ENCODE peak calls at places on chromosomes 4 and X, in nine cellular contexts. Q is endodermal cell; R is substantia nigra; S is ovary; X is CD4-positive, alpha-beta T cell; G is OCI-LY7; Z is SK-N-SH; T is tibial artery; N is transverse colon. F is an unnamed sample.

GRCh38 chrX:46326161-46326560 is 219.1 kb downstream of the ZNF674 start:
- DNase-seq in Q (no peak), R (no peak), S (no peak), X (no peak), G (no peak), Z (no peak), T (no peak), N (no peak), F (no peak)

GRCh38 chrX:66833426-66833825 is 194.5 kb upstream of the EDA2R start:
- DNase-seq in Q (no peak), R (no peak), S (no peak), X (no peak), G (no peak), Z (no peak), T (no peak), N (no peak), F (no peak)

GRCh38 chrX:21657318-21658151 is 595 bp downstream of the KLHL34 start:
- DNase-seq in Q (no peak), R (no peak), S (no peak), X (no peak), G (no peak), Z (no peak), T (no peak), N (no peak), F (peak)

GRCh38 chr4:74932832-74933561 is at the start of gene PARM1:
- DNase-seq in Q (peak), R (peak), S (peak), X (no peak), G (no peak), Z (peak), T (peak), N (peak), F (peak)

GRCh38 chr4:159344877-159345276 is 242.0 kb downstream of the RAPGEF2 start:
- DNase-seq in Q (no peak), R (no peak), S (no peak), X (no peak), G (no peak), Z (no peak), T (no peak), N (no peak), F (no peak)

GRCh38 chr4:54234497-54235205 is 5.6 kb downstream of the PDGFRA start:
- DNase-seq in Q (no peak), R (no peak), S (no peak), X (no peak), G (no peak), Z (peak), T (peak), N (no peak), F (no peak)

GRCh38 chrX:13689519-13690211 is 737 bp downstream of the RAB9A start:
- DNase-seq in Q (no peak), R (no peak), S (no peak), X (no peak), G (peak), Z (no peak), T (no peak), N (no peak), F (no peak)

GRCh38 chrX:16610121-16610565 is 39.8 kb upstream of the S100G start:
- DNase-seq in Q (no peak), R (no peak), S (no peak), X (no peak), G (no peak), Z (no peak), T (no peak), N (no peak), F (no peak)

GRCh38 chrX:50762578-50762977 is 51.4 kb downstream of the SHROOM4 start:
- DNase-seq in Q (no peak), R (no peak), S (no peak), X (no peak), G (no peak), Z (no peak), T (no peak), N (no peak), F (no peak)

GRCh38 chrX:119427024-119427794 is 28.1 kb downstream of the SLC25A43 start:
- DNase-seq in Q (no peak), R (peak), S (no peak), X (no peak), G (peak), Z (no peak), T (no peak), N (peak), F (no peak)

GRCh38 chr4:107618656-107619055 is 101.4 kb downstream of the PAPSS1 start:
- DNase-seq in Q (no peak), R (no peak), S (no peak), X (no peak), G (no peak), Z (no peak), T (no peak), N (no peak), F (no peak)

GRCh38 chrX:53685711-53686110 is 808 bp downstream of the HUWE1 start:
- DNase-seq in Q (no peak), R (no peak), S (no peak), X (no peak), G (peak), Z (no peak), T (no peak), N (no peak), F (no peak)

GRCh38 chr4:10730019-10730418 is 45.5 kb upstream of the CLNK start:
- DNase-seq in Q (no peak), R (no peak), S (no peak), X (no peak), G (no peak), Z (no peak), T (no peak), N (no peak), F (no peak)

GRCh38 chr4:108492816-108493595 is 127.4 kb upstream of the RPL34 start:
- DNase-seq in Q (peak), R (no peak), S (no peak), X (peak), G (peak), Z (peak), T (no peak), N (peak), F (no peak)

GRCh38 chrX:42096262-42096939 is 173.0 kb upstream of the CASK start:
- DNase-seq in Q (no peak), R (no peak), S (peak), X (no peak), G (no peak), Z (no peak), T (no peak), N (no peak), F (no peak)

GRCh38 chr4:33715996-33716395 is 2528.3 kb downstream of the ARAP2 start:
- DNase-seq in Q (no peak), R (no peak), S (no peak), X (no peak), G (no peak), Z (peak), T (no peak), N (no peak), F (no peak)

GRCh38 chr4:1018147-1019020 is 7.0 kb downstream of the FGFRL1 start:
- DNase-seq in Q (no peak), R (no peak), S (no peak), X (no peak), G (no peak), Z (no peak), T (no peak), N (no peak), F (no peak)

GRCh38 chrX:134525086-134525792 is 65.3 kb downstream of the HPRT1 start:
- DNase-seq in Q (no peak), R (no peak), S (no peak), X (no peak), G (no peak), Z (no peak), T (no peak), N (no peak), F (no peak)

GRCh38 chrX:111254896-111255693 is 15.2 kb downstream of the CAPN6 start:
- DNase-seq in Q (no peak), R (no peak), S (no peak), X (no peak), G (no peak), Z (no peak), T (no peak), N (no peak), F (no peak)

GRCh38 chr4:61411241-61411640 is 211.1 kb downstream of the ADGRL3 start:
- DNase-seq in Q (no peak), R (no peak), S (no peak), X (no peak), G (no peak), Z (no peak), T (no peak), N (no peak), F (no peak)

GRCh38 chr4:91914176-91914804 is 389.5 kb upstream of the GRID2 start:
- DNase-seq in Q (no peak), R (no peak), S (no peak), X (no peak), G (no peak), Z (no peak), T (no peak), N (no peak), F (no peak)

GRCh38 chr4:30770049-30770549 is 49.9 kb downstream of the PCDH7 start:
- DNase-seq in Q (no peak), R (no peak), S (no peak), X (no peak), G (no peak), Z (no peak), T (no peak), N (no peak), F (no peak)

GRCh38 chr4:15250021-15250441 is 177.8 kb upstream of the C1QTNF7 start:
- DNase-seq in Q (no peak), R (no peak), S (no peak), X (no peak), G (no peak), Z (no peak), T (no peak), N (no peak), F (no peak)

GRCh38 chrX:8724176-8724757 is 7.7 kb downstream of the ANOS1 start:
- DNase-seq in Q (peak), R (no peak), S (no peak), X (no peak), G (no peak), Z (peak), T (no peak), N (no peak), F (no peak)

GRCh38 chr4:123896446-123897071 is 500.0 kb downstream of the SPRY1 start:
- DNase-seq in Q (no peak), R (no peak), S (peak), X (no peak), G (no peak), Z (no peak), T (no peak), N (no peak), F (no peak)

GRCh38 chr4:929970-930625 is 2.0 kb downstream of the GAK start:
- DNase-seq in Q (peak), R (no peak), S (peak), X (no peak), G (peak), Z (peak), T (peak), N (no peak), F (no peak)

GRCh38 chr4:110675406-110675805 is 52.5 kb upstream of the PITX2 start:
- DNase-seq in Q (no peak), R (no peak), S (no peak), X (no peak), G (no peak), Z (no peak), T (no peak), N (no peak), F (no peak)

GRCh38 chrX:149476513-149476912 is 28.6 kb downstream of the IDS start:
- DNase-seq in Q (no peak), R (no peak), S (no peak), X (no peak), G (no peak), Z (no peak), T (no peak), N (no peak), F (no peak)

GRCh38 chr4:150010525-150011126 is 67.6 kb upstream of the DCLK2 start:
- DNase-seq in Q (peak), R (no peak), S (peak), X (no peak), G (peak), Z (peak), T (no peak), N (peak), F (no peak)

GRCh38 chr4:73221734-73222133 is 36.9 kb downstream of the ANKRD17 start:
- DNase-seq in Q (no peak), R (no peak), S (no peak), X (no peak), G (no peak), Z (no peak), T (no peak), N (no peak), F (no peak)

GRCh38 chrX:153766098-153766817 is 2.2 kb downstream of the PLXNB3 start:
- DNase-seq in Q (peak), R (no peak), S (peak), X (no peak), G (peak), Z (peak), T (no peak), N (peak), F (peak)

GRCh38 chr4:31984872-31985271 is 1264.7 kb downstream of the PCDH7 start:
- DNase-seq in Q (no peak), R (no peak), S (no peak), X (no peak), G (no peak), Z (no peak), T (no peak), N (no peak), F (no peak)

GRCh38 chr4:142091085-142091513 is 454.7 kb downstream of the IL15 start:
- DNase-seq in Q (no peak), R (no peak), S (peak), X (no peak), G (no peak), Z (no peak), T (peak), N (no peak), F (no peak)

GRCh38 chrX:10133980-10134676 is 22.6 kb upstream of the CLCN4 start:
- DNase-seq in Q (no peak), R (no peak), S (no peak), X (no peak), G (no peak), Z (no peak), T (no peak), N (no peak), F (no peak)

GRCh38 chrX:125101971-125102750 is 217.5 kb upstream of the TEX13C start:
- DNase-seq in Q (no peak), R (no peak), S (no peak), X (no peak), G (no peak), Z (no peak), T (no peak), N (no peak), F (no peak)

GRCh38 chr4:107258359-107258758 is 222.2 kb upstream of the DKK2 start:
- DNase-seq in Q (no peak), R (no peak), S (no peak), X (no peak), G (no peak), Z (no peak), T (no peak), N (no peak), F (no peak)

GRCh38 chr4:113446019-113446418 is 315.5 kb downstream of the CAMK2D start:
- DNase-seq in Q (no peak), R (no peak), S (no peak), X (no peak), G (no peak), Z (no peak), T (no peak), N (no peak), F (no peak)

DNA sequence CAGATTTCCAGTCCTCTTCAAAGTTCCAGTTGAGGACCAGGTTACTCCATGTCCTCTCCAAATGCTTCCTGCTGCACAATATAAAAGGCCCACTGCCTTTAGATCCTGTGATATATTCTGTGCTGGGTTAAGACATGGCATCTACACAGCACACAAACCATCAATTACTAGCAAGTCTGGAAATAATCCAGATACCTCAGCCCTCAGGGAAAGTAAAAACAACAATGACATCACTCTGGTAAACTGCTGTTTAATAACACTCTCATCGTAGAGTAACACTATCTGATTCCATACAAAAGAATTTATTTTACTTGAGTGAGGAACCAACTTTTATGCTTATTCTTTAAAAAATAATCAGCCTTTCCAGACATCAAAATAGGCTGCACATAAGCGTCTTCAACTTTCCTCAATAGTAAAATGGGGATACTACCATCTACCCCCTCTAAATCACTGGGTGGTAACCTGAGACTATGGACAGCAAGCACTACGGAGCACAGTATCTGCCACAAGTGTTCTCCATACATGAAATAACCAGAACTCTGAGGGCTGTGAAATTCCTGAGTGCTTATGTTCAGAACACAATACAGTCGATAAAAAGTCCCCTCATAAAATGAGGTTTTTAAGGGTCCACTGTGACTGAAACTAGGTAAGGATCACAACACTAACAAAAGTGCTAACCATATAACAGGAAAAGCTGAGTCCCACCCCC is 53.4 kb downstream of the ABCG2 start:
- DNase-seq in Q (no peak), R (no peak), S (no peak), X (no peak), G (no peak), Z (peak), T (no peak), N (no peak), F (no peak)
- H3K27ac ChIP-seq in Q (no peak), R (no peak), S (no peak), X (no peak), G (no peak), Z (no peak), T (no peak), N (no peak), F (no peak)

GRCh38 chr4:80069837-80070788 is 2.9 kb downstream of the ANTXR2 start:
- DNase-seq in Q (no peak), R (no peak), S (no peak), X (no peak), G (no peak), Z (no peak), T (no peak), N (no peak), F (no peak)
- H3K27ac ChIP-seq in Q (no peak), R (no peak), S (peak), X (peak), G (no peak), Z (peak), T (peak), N (peak), F (peak)

GRCh38 chrX:72057844-72058243 is 73.9 kb downstream of the RTL5 start:
- DNase-seq in Q (no peak), R (no peak), S (no peak), X (no peak), G (no peak), Z (no peak), T (no peak), N (no peak), F (no peak)
- H3K27ac ChIP-seq in Q (no peak), R (no peak), S (peak), X (no peak), G (no peak), Z (no peak), T (no peak), N (no peak), F (peak)

GRCh38 chr4:67556426-67556825 is 2.1 kb upstream of the STAP1 start:
- DNase-seq in Q (no peak), R (no peak), S (no peak), X (no peak), G (no peak), Z (no peak), T (no peak), N (no peak), F (no peak)
- H3K27ac ChIP-seq in Q (no peak), R (no peak), S (no peak), X (no peak), G (peak), Z (no peak), T (no peak), N (no peak), F (no peak)

DNA sequence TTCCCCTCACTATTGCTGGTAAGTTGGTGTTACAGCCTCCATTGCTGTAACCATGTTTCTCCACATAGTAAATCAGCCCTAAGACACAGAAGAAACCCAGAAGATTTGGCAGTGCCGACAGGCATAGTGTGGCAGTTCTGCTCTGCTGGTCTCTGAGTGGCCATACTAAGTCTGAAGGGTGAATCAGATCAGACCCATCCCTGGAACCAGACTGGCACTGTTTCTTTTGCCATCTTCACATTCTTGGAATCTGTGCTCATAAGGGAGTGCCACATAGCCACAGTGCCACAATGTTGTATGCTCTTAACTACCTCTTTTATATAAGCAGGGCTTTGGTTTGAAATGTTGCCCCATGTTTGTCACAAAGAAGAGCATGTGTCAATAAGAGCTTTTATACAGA is 128.3 kb downstream of the CBR4 start:
- DNase-seq in Q (no peak), R (no peak), S (no peak), X (no peak), G (no peak), Z (no peak), T (no peak), N (no peak), F (no peak)
- H3K27ac ChIP-seq in Q (no peak), R (no peak), S (no peak), X (no peak), G (no peak), Z (no peak), T (peak), N (peak), F (no peak)

GRCh38 chrX:113195949-113196348 is 355.3 kb upstream of the AMOT start:
- DNase-seq in Q (no peak), R (no peak), S (no peak), X (no peak), G (no peak), Z (no peak), T (no peak), N (no peak), F (no peak)
- H3K27ac ChIP-seq in Q (no peak), R (no peak), S (no peak), X (no peak), G (no peak), Z (no peak), T (no peak), N (no peak), F (no peak)

GRCh38 chr4:90209922-90210321 is 82.7 kb downstream of the CCSER1 start:
- DNase-seq in Q (no peak), R (no peak), S (no peak), X (no peak), G (no peak), Z (no peak), T (no peak), N (no peak), F (no peak)
- H3K27ac ChIP-seq in Q (no peak), R (no peak), S (no peak), X (no peak), G (no peak), Z (no peak), T (no peak), N (peak), F (no peak)

GRCh38 chr4:95248713-95249401 is 299.9 kb downstream of the UNC5C start:
- DNase-seq in Q (no peak), R (no peak), S (no peak), X (no peak), G (no peak), Z (no peak), T (no peak), N (no peak), F (no peak)

GRCh38 chr4:95255396-95256107 is 293.2 kb downstream of the UNC5C start:
- DNase-seq in Q (no peak), R (no peak), S (no peak), X (no peak), G (no peak), Z (no peak), T (no peak), N (no peak), F (no peak)

GRCh38 chr4:95249402-95250043 is 299.2 kb downstream of the UNC5C start:
- DNase-seq in Q (no peak), R (no peak), S (no peak), X (no peak), G (no peak), Z (no peak), T (no peak), N (no peak), F (no peak)

GRCh38 chr4:95250544-95251137 is 298.1 kb downstream of the UNC5C start:
- DNase-seq in Q (no peak), R (no peak), S (no peak), X (no peak), G (no peak), Z (no peak), T (no peak), N (no peak), F (no peak)

GRCh38 chr4:95251568-95251967 is 297.2 kb downstream of the UNC5C start:
- DNase-seq in Q (no peak), R (no peak), S (no peak), X (no peak), G (no peak), Z (no peak), T (no peak), N (no peak), F (no peak)
- H3K27ac ChIP-seq in Q (no peak), R (peak), S (no peak), X (no peak), G (no peak), Z (peak), T (no peak), N (no peak), F (no peak)

GRCh38 chr4:56628592-56628991 is 52.5 kb downstream of the HOPX start:
- DNase-seq in Q (no peak), R (no peak), S (no peak), X (no peak), G (no peak), Z (no peak), T (no peak), N (no peak), F (no peak)

GRCh38 chr4:56630876-56631666 is 50.0 kb downstream of the HOPX start:
- DNase-seq in Q (no peak), R (no peak), S (no peak), X (no peak), G (no peak), Z (no peak), T (no peak), N (no peak), F (no peak)

GRCh38 chr4:56637154-56637553 is 43.9 kb downstream of the HOPX start:
- DNase-seq in Q (no peak), R (no peak), S (no peak), X (no peak), G (no peak), Z (no peak), T (no peak), N (no peak), F (no peak)

GRCh38 chr4:56637791-56638190 is 43.3 kb downstream of the HOPX start:
- DNase-seq in Q (no peak), R (no peak), S (no peak), X (no peak), G (no peak), Z (no peak), T (no peak), N (no peak), F (no peak)

GRCh38 chr4:56633486-56633885 is 47.6 kb downstream of the HOPX start:
- DNase-seq in Q (no peak), R (no peak), S (no peak), X (no peak), G (no peak), Z (no peak), T (no peak), N (no peak), F (no peak)
- H3K27ac ChIP-seq in Q (no peak), R (no peak), S (no peak), X (no peak), G (no peak), Z (no peak), T (no peak), N (no peak), F (no peak)